ENCODE peak calls at places on chromosomes 11 and 22, in six cellular contexts. A, V, P, O, K and W are unnamed samples.

GRCh38 chr22:31046591-31047226 is 34.4 kb upstream of the SMTN start:
- DNase-seq in A (no peak), O (no peak), V (peak; percentile 83), P (peak; percentile 38), K (no peak), W (no peak)

GRCh38 chr11:93567406-93567819 is 24.2 kb upstream of the SMCO4 start:
- DNase-seq in A (no peak), K (peak; percentile 64), O (peak; percentile 50), V (no peak), P (peak; percentile 4), W (no peak)

GRCh38 chr22:36221799-36222751 is 17.3 kb downstream of the APOL2 start:
- DNase-seq in P (peak; percentile 58), A (peak; percentile 65), V (peak; percentile 53), O (peak; percentile 41), K (peak; percentile 68), W (peak; percentile 57)

GRCh38 chr22:30694638-30695350 is at the start of gene OSBP2:
- DNase-seq in V (peak; percentile 43), O (peak; percentile 34), K (no peak), P (peak; percentile 50), A (peak; percentile 53), W (peak; percentile 59)

GRCh38 chr11:129013737-129014475 is 71.2 kb upstream of the TP53AIP1 start:
- DNase-seq in O (peak; percentile 63), A (no peak), K (no peak), P (no peak), V (no peak), W (no peak)

GRCh38 chr11:128174465-128175101 is 412.8 kb downstream of the ETS1 start:
- DNase-seq in O (no peak), V (peak; percentile 22), A (peak; percentile 54), P (peak; percentile 44), K (peak; percentile 46), W (no peak)

GRCh38 chr11:9601041-9601875 is 27.8 kb downstream of the WEE1 start:
- DNase-seq in A (no peak), K (peak; percentile 34), P (peak; percentile 46), O (peak; percentile 35), V (no peak), W (peak; percentile 73)

GRCh38 chr11:120858740-120859139 is 165.2 kb upstream of the TBCEL start:
- DNase-seq in V (no peak), K (peak; percentile 61), A (no peak), O (no peak), P (peak; percentile 3), W (no peak)

GRCh38 chr11:17992916-17993315 is 19.9 kb downstream of the SERGEF start:
- DNase-seq in K (peak; percentile 28), A (no peak), V (no peak), P (peak; percentile 57), O (no peak), W (no peak)

GRCh38 chr11:120043323-120043945 is 94.5 kb downstream of the TRIM29 start:
- DNase-seq in V (no peak), O (peak; percentile 2), A (no peak), P (no peak), K (no peak), W (no peak)

GRCh38 chr11:111765320-111765983 is 737 bp downstream of the PPP2R1B start:
- DNase-seq in K (no peak), A (no peak), P (peak; percentile 27), V (no peak), O (no peak), W (no peak)

DNA sequence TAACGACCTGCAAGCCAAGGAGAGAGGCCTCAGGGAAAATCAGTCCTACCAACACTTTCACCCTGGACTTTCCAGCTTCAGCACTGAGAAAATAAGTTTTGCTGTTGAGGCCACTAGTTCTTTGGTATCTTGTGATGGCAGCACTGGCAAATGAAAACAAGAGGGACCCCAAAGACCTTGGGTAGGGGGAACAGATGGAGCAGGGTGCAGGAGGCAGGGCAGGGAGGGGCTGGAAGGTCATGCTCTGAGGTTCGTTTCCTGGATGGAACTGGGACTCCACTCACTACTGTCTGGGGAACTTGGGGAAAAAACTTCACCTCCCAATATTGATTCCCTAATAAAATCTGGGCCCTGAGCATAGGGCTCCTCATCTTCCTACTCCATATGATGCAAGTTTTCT is 34.2 kb upstream of the PRAME start:
- DNase-seq in P (no peak), A (no peak), K (no peak), O (no peak), V (no peak), W (no peak)
- TF ChIP-seq CTCF in P (no peak), A (no peak), K (no peak), O (no peak), V (no peak), W (no peak)

GRCh38 chr11:101844608-101845007 is 70.2 kb upstream of the CEP126 start:
- DNase-seq in V (no peak), A (no peak), P (no peak), O (no peak), K (no peak), W (no peak)

GRCh38 chr11:101848262-101848661 is 66.5 kb upstream of the CEP126 start:
- DNase-seq in P (peak; percentile 49), A (no peak), O (no peak), K (peak; percentile 50), V (no peak), W (no peak)
- TF ChIP-seq CTCF in P (no peak), A (no peak), O (no peak), K (peak; percentile 25), V (peak; percentile 79), W (peak; percentile 16)

DNA sequence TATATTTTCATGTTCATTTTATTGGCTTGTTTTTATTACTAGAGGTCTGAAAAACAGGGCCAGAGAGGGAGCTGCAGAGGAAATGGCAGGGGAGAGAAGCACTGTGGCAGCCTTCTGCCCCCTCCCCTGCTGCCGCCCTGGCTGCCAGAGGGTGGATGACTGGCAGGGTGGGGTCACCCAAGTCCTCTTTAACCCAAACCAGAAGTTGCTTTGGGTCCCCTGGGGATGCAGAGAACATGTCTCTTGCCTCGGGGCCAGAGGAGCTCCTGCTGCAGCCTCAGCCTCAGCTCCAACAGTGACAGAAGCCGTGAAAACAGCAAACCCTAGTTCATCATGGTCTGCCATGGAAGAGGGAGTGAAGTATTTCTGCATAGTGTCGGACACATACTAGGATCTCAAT is 94.1 kb downstream of the PKNOX2 start:
- DNase-seq in K (no peak), O (no peak), A (no peak), P (peak; percentile 17), V (no peak), W (no peak)
- TF ChIP-seq CTCF in K (no peak), O (no peak), A (no peak), P (no peak), V (peak; percentile 35), W (no peak)

GRCh38 chr11:13354335-13354734 is 76.7 kb downstream of the BMAL1 start:
- DNase-seq in V (peak; percentile 28), O (no peak), P (peak; percentile 18), K (no peak), A (no peak), W (no peak)
- TF ChIP-seq CTCF in V (peak; percentile 43), O (peak; percentile 24), P (peak; percentile 23), K (peak; percentile 32), A (peak; percentile 53), W (peak; percentile 1)

GRCh38 chr11:71454470-71455113 is 1.6 kb downstream of the NADSYN1 start:
- DNase-seq in V (no peak), P (no peak), O (peak; percentile 71), K (no peak), A (no peak), W (no peak)
- TF ChIP-seq CTCF in V (no peak), P (no peak), O (no peak), K (no peak), A (no peak), W (no peak)

GRCh38 chr11:32450372-32450771 is 15.0 kb upstream of the WT1 start:
- DNase-seq in O (no peak), A (no peak), K (no peak), V (no peak), P (no peak), W (no peak)

GRCh38 chr11:32446227-32446626 is 10.9 kb upstream of the WT1 start:
- DNase-seq in A (no peak), K (no peak), P (no peak), O (no peak), V (no peak), W (no peak)

GRCh38 chr11:32447252-32447651 is 11.9 kb upstream of the WT1 start:
- DNase-seq in O (no peak), P (no peak), V (no peak), K (no peak), A (no peak), W (no peak)

GRCh38 chr11:32451808-32452207 is 16.5 kb upstream of the WT1 start:
- DNase-seq in K (peak; percentile 50), O (no peak), V (no peak), P (no peak), A (no peak), W (no peak)

DNA sequence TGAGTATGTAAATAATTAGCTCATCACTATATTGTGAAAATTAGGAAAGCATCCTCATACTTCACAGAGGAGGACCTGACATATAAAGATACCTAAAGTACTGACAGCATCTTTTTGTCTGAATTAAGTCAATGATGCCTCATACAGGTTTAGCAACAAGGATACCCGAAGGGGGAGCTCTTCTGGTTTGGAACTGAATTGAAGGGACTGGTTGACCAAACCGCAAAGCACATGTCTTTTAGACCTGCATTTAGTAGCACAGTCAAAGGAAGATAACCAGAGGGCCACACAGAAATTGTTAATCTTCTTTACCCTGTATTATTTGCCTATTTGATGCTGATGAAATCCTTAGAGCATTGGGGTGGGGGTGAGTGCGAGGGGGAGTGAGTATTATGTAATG is 12.9 kb upstream of the WT1 start:
- DNase-seq in P (no peak), O (no peak), K (peak; percentile 18), A (no peak), V (peak; percentile 23), W (no peak)
- TF ChIP-seq CTCF in P (no peak), O (no peak), K (peak; percentile 21), A (peak; percentile 31), V (no peak), W (peak; percentile 8)

GRCh38 chr11:14358729-14359439 is at the start of gene RRAS2:
- DNase-seq in K (peak; percentile 56), A (peak; percentile 78), V (peak; percentile 80), P (peak; percentile 93), O (peak; percentile 82), W (peak; percentile 89)
- TF ChIP-seq CTCF in K (no peak), A (no peak), V (no peak), P (no peak), O (no peak), W (no peak)

GRCh38 chr11:82864268-82864667 is 36.0 kb downstream of the PRCP start:
- DNase-seq in O (peak; percentile 41), A (peak; percentile 67), K (peak; percentile 60), V (peak; percentile 46), P (peak; percentile 92), W (peak; percentile 28)
- TF ChIP-seq CTCF in O (peak; percentile 35), A (peak; percentile 72), K (peak; percentile 75), V (peak; percentile 56), P (peak; percentile 71), W (peak; percentile 54)

DNA sequence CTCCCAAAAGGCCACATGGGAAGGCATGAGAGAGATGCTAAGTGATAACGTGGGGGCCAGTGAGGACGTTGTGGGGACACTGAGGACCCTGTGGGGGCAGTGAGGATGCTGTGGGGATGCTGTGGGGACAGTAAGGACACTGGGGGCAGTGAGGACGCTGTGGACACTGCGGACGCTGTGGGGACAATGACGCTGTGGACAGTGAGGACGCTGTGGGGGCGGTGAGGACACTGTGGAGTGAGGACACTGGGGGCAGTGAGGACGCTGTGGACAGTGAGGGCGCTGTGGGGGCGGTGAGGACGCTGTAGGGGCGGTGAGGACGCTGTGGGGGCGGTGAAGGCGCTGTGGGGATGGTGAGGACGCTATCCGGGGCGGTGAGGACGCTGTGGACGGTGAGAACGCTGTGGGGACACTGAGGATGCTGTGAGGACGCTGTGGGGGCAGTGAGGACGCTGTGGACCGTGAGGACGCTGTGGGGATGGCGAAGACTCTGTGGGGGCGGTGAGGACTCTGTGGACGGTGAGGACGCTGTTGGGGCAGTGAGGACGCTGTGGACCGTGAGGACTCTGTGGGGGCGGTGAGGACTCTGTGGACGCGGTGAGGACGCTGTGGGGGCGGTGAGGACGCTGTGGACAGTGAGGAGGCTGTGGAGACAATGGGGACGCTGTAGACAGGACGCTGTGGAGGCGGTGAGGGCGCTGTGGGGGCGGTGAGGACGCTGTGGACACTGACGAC is 1.8 kb downstream of the GP1BB start:
- DNase-seq in P (no peak), K (no peak), A (no peak), O (no peak), V (no peak), W (no peak)
- TF ChIP-seq CTCF in P (no peak), K (no peak), A (no peak), O (no peak), V (no peak), W (no peak)